ENCODE peak calls at places on chromosome 2, in ten cellular contexts. J is GM23338; R is right cardiac atrium; I is CD8-positive, alpha-beta T cell; Q is sigmoid colon; S is CD4-positive, alpha-beta T cell; Y is neuronal stem cell; A is testis; O is heart right ventricle; T is heart left ventricle. Z is an unnamed sample.

GRCh38 chr2:237858294-237859081 is 935 bp upstream of the RAMP1 start:
- DNase-seq in Y (peak; percentile 57), S (peak; percentile 20), A (peak; percentile 83), J (peak; percentile 85), T (peak; percentile 67), O (peak; percentile 70), Q (peak; percentile 92), R (peak; percentile 82), I (no peak), Z (peak; percentile 58)

GRCh38 chr2:149401007-149401406 is 70.6 kb downstream of the LYPD6 start:
- DNase-seq in Y (no peak), S (no peak), O (no peak), J (no peak), A (no peak), T (no peak), R (no peak), I (no peak), Q (no peak), Z (no peak)

GRCh38 chr2:26566081-26566375 is 75.1 kb downstream of the CIB4 start:
- DNase-seq in Y (no peak), Q (peak; percentile 29), R (no peak), A (no peak), T (no peak), J (no peak), S (no peak), O (no peak), I (no peak), Z (no peak)

GRCh38 chr2:68747413-68747812 is 12.8 kb downstream of the ARHGAP25 start:
- DNase-seq in T (no peak), R (no peak), Y (no peak), A (no peak), I (no peak), O (no peak), J (no peak), S (no peak), Q (peak; percentile 29), Z (no peak)

GRCh38 chr2:109284816-109285215 is 155.8 kb downstream of the SH3RF3 start:
- DNase-seq in J (no peak), Y (no peak), R (peak; percentile 87), Q (peak; percentile 69), O (peak; percentile 63), A (no peak), T (peak; percentile 77), I (no peak), S (no peak), Z (no peak)

GRCh38 chr2:153477096-153477555 is 1.4 kb downstream of the RPRM start:
- DNase-seq in A (no peak), Y (no peak), R (peak; percentile 45), I (no peak), T (no peak), O (no peak), S (no peak), J (peak; percentile 39), Q (peak; percentile 68), Z (no peak)

GRCh38 chr2:219270055-219270372 is 9.2 kb upstream of the DNAJB2 start:
- DNase-seq in O (no peak), Q (no peak), R (no peak), S (no peak), A (no peak), I (no peak), T (no peak), Y (no peak), J (no peak), Z (no peak)

GRCh38 chr2:178297091-178297411 is 102.7 kb downstream of the OSBPL6 start:
- DNase-seq in T (no peak), A (no peak), J (no peak), Y (no peak), S (no peak), Q (no peak), R (no peak), O (no peak), I (no peak), Z (no peak)

GRCh38 chr2:206721216-206721920 is 3.2 kb upstream of the DYTN start:
- DNase-seq in T (no peak), I (no peak), O (no peak), S (no peak), Y (no peak), R (no peak), A (no peak), J (no peak), Q (no peak), Z (no peak)

GRCh38 chr2:230942920-230943896 is 18.2 kb upstream of the GPR55 start:
- DNase-seq in I (peak; percentile 50), O (no peak), A (no peak), T (peak; percentile 56), J (no peak), S (no peak), Q (no peak), Y (no peak), R (peak; percentile 73), Z (no peak)

GRCh38 chr2:168816369-168816768 is 13.9 kb downstream of the NOSTRIN start:
- DNase-seq in I (no peak), Y (no peak), T (no peak), Q (no peak), S (no peak), O (no peak), A (no peak), J (no peak), R (no peak), Z (no peak)

GRCh38 chr2:54053830-54054229 is 61.6 kb upstream of the ACYP2 start:
- DNase-seq in S (no peak), Q (no peak), I (no peak), Y (no peak), O (no peak), A (no peak), R (no peak), J (no peak), T (no peak), Z (no peak)

GRCh38 chr2:54052825-54053718 is 62.3 kb upstream of the ACYP2 start:
- DNase-seq in Q (no peak), S (no peak), T (no peak), R (no peak), I (no peak), J (peak; percentile 63), O (no peak), A (no peak), Y (no peak), Z (no peak)

GRCh38 chr2:54050445-54050844 is 65.0 kb upstream of the ACYP2 start:
- DNase-seq in Y (no peak), S (no peak), J (no peak), R (no peak), I (no peak), A (no peak), T (no peak), Q (no peak), O (no peak), Z (no peak)

GRCh38 chr2:54054774-54055173 is 60.6 kb upstream of the ACYP2 start:
- DNase-seq in I (no peak), R (no peak), T (no peak), Q (no peak), A (no peak), J (no peak), S (no peak), Y (no peak), O (no peak), Z (no peak)

GRCh38 chr2:54054271-54054670 is 61.1 kb upstream of the ACYP2 start:
- DNase-seq in J (no peak), T (no peak), A (no peak), Y (no peak), I (no peak), R (no peak), S (no peak), Q (no peak), O (no peak), Z (no peak)
- H3K27ac ChIP-seq in J (no peak overlapping the region), T (peak overlapping the region; percentile 75), A (no peak overlapping the region), Y (no peak overlapping the region), I (no peak overlapping the region), R (no peak overlapping the region), S (peak overlapping the region; percentile 39), Q (no peak overlapping the region), O (no peak overlapping the region), Z (peak overlapping the region; percentile 49)

GRCh38 chr2:241363316-241363879 is 7.3 kb downstream of the FARP2 start:
- DNase-seq in J (no peak), I (no peak), S (no peak), T (no peak), R (no peak), Q (no peak), Y (no peak), O (no peak), A (no peak), Z (no peak)
- H3K27ac ChIP-seq in J (no peak overlapping the region), I (no peak overlapping the region), S (no peak overlapping the region), T (peak overlapping the region; percentile 4), R (no peak overlapping the region), Q (no peak overlapping the region), Y (peak overlapping the region; percentile 3), O (no peak overlapping the region), A (no peak overlapping the region), Z (peak overlapping the region; percentile 2)

GRCh38 chr2:38466849-38467767 is 90.0 kb upstream of the ATL2 start:
- DNase-seq in O (no peak), I (no peak), J (no peak), Q (peak; percentile 82), R (no peak), T (no peak), A (no peak), Y (no peak), S (no peak), Z (no peak)

GRCh38 chr2:38463752-38464151 is 86.7 kb upstream of the ATL2 start:
- DNase-seq in Q (no peak), O (no peak), J (no peak), S (no peak), T (no peak), A (no peak), I (no peak), Y (no peak), R (no peak), Z (no peak)

GRCh38 chr2:38466409-38466808 is 89.3 kb upstream of the ATL2 start:
- DNase-seq in T (no peak), S (no peak), J (no peak), Q (no peak), Y (no peak), I (no peak), O (no peak), A (no peak), R (no peak), Z (no peak)

GRCh38 chr2:38465789-38466127 is 88.7 kb upstream of the ATL2 start:
- DNase-seq in J (peak; percentile 82), I (no peak), Q (no peak), T (no peak), O (peak; percentile 23), Y (no peak), R (no peak), S (peak; percentile 4), A (peak; percentile 66), Z (no peak)

GRCh38 chr2:38464971-38465788 is 88.1 kb upstream of the ATL2 start:
- DNase-seq in Y (no peak), O (no peak), J (no peak), I (no peak), A (no peak), R (no peak), T (no peak), S (no peak), Q (no peak), Z (no peak)
- H3K27ac ChIP-seq in Y (no peak overlapping the region), O (no peak overlapping the region), J (no peak overlapping the region), I (no peak overlapping the region), A (no peak overlapping the region), R (no peak overlapping the region), T (no peak overlapping the region), S (no peak overlapping the region), Q (peak overlapping the region; percentile 86), Z (no peak overlapping the region)

DNA sequence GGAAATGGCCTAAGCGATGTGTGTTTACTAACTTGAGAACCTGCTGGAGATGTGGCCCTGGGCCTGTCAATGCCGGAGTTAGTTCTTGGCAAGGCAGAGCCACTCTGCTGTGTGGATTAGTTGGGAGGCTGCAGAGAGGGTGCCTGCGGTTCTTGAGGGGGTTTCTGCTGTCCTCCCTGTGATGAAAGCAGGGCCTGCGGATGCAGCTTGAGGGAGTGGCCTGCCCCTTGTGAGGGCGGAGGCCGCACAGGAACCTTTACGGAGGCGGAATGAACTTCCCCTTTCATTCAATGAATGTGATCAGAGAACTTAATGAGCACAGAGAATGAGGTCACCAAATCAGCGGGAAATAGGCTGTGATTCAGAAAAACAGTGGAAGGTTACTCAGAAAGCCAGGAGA is 47.2 kb downstream of the VWA3B start:
- DNase-seq in R (peak; percentile 68), Y (peak; percentile 31), S (no peak), Q (no peak), J (peak; percentile 32), A (no peak), T (no peak), O (peak; percentile 50), I (peak; percentile 25), Z (no peak)
- H3K27ac ChIP-seq in R (no peak overlapping the region), Y (peak overlapping the region; percentile 26), S (no peak overlapping the region), Q (no peak overlapping the region), J (no peak overlapping the region), A (no peak overlapping the region), T (peak overlapping the region; percentile 42), O (no peak overlapping the region), I (no peak overlapping the region), Z (no peak overlapping the region)

Z was measured in substantia nigra.